ENCODE peak calls at places on chromosomes 5 and 9, in nine cellular contexts. R is ovary, P is GM12878, K is uterus, Z is thyroid gland, Q is prostate gland, F is H1, T is HCT116, O is Peyer's patch. X is an unnamed sample.

GRCh38 chr9:99103054-99103453 is 1.9 kb upstream of the TGFBR1 start:
- DNase-seq in K (no peak), Q (no peak), R (no peak), Z (no peak), O (no peak), P (no peak), T (no peak), F (no peak), X (no peak)

GRCh38 chr5:4095918-4096630 is 500.4 kb downstream of the IRX1 start:
- DNase-seq in F (no peak), T (no peak), K (no peak), O (no peak), Z (no peak), R (no peak), P (no peak), Q (no peak), X (no peak)

GRCh38 chr9:116700882-116701836 is 14.1 kb downstream of the TRIM32 start:
- DNase-seq in R (no peak), O (no peak), P (no peak), K (no peak), T (no peak), F (no peak), Q (no peak), Z (no peak), X (no peak)

GRCh38 chr9:3963266-3964019 is 336.4 kb downstream of the GLIS3 start:
- DNase-seq in T (no peak), O (no peak), P (no peak), Z (no peak), K (peak), R (peak), F (no peak), Q (no peak), X (no peak)

GRCh38 chr5:123156577-123157296 is 67.7 kb downstream of the PRDM6 start:
- DNase-seq in K (peak), F (no peak), T (no peak), Z (no peak), R (peak), O (no peak), P (no peak), Q (no peak), X (no peak)

GRCh38 chr5:39262981-39263380 is 43.6 kb upstream of the FYB1 start:
- DNase-seq in R (no peak), O (no peak), T (no peak), P (no peak), Z (no peak), F (no peak), Q (no peak), K (no peak), X (no peak)

GRCh38 chr9:136846376-136847064 is 2.7 kb upstream of the PHPT1 start:
- DNase-seq in P (no peak), O (no peak), K (no peak), R (no peak), Q (no peak), F (no peak), T (no peak), Z (no peak), X (no peak)

GRCh38 chr5:124655943-124656459 is 90.4 kb downstream of the ZNF608 start:
- DNase-seq in R (no peak), Q (peak), F (no peak), O (peak), K (no peak), T (peak), Z (peak), P (no peak), X (no peak)

GRCh38 chr5:50623666-50624065 is 42.8 kb upstream of the PARP8 start:
- DNase-seq in Q (no peak), T (no peak), P (no peak), O (no peak), R (no peak), Z (peak), F (no peak), K (no peak), X (no peak)

GRCh38 chr9:93250185-93250584 is 66.2 kb downstream of the WNK2 start:
- DNase-seq in Q (no peak), R (no peak), Z (no peak), O (peak), K (no peak), T (no peak), F (no peak), P (no peak), X (no peak)

GRCh38 chr9:74205071-74205470 is 292.1 kb upstream of the RORB start:
- DNase-seq in F (no peak), P (no peak), O (no peak), K (no peak), Q (no peak), Z (no peak), R (no peak), T (no peak), X (no peak)

GRCh38 chr9:130095872-130096271 is 42.2 kb downstream of the GPR107 start:
- DNase-seq in T (no peak), R (no peak), F (no peak), O (no peak), Q (no peak), K (no peak), Z (no peak), P (peak), X (no peak)

GRCh38 chr9:6931913-6932312 is 174.1 kb downstream of the KDM4C start:
- DNase-seq in K (peak), T (peak), Z (peak), P (no peak), F (no peak), Q (no peak), O (no peak), R (no peak), X (no peak)

GRCh38 chr9:77561321-77562020 is 86.7 kb downstream of the GNA14 start:
- DNase-seq in O (no peak), F (no peak), Z (no peak), T (no peak), R (no peak), P (no peak), Q (no peak), K (no peak), X (no peak)

GRCh38 chr5:80713640-80714039 is 58.9 kb upstream of the DHFR start:
- DNase-seq in R (no peak), T (no peak), Q (no peak), O (no peak), F (no peak), Z (no peak), P (no peak), K (no peak), X (no peak)

GRCh38 chr5:38547257-38547656 is 9.2 kb downstream of the LIFR start:
- DNase-seq in P (no peak), Z (no peak), O (no peak), K (no peak), Q (no peak), T (no peak), F (no peak), R (no peak), X (no peak)

GRCh38 chr9:98078895-98079294 is 22.4 kb downstream of the NANS start:
- DNase-seq in R (no peak), O (no peak), T (no peak), Q (no peak), K (no peak), F (no peak), Z (no peak), P (no peak), X (no peak)

GRCh38 chr5:130966990-130967389 is 198.1 kb downstream of the HINT1 start:
- DNase-seq in Z (no peak), P (no peak), Q (no peak), K (no peak), F (no peak), T (no peak), O (no peak), R (no peak), X (no peak)

GRCh38 chr9:112377684-112378344 is 2.1 kb upstream of the HSDL2 start:
- DNase-seq in P (no peak), T (no peak), Q (no peak), K (no peak), Z (no peak), O (no peak), F (no peak), R (no peak), X (no peak)

GRCh38 chr9:112380771-112381181 is 868 bp downstream of the HSDL2 start:
- DNase-seq in O (no peak), R (no peak), Z (no peak), P (peak), Q (no peak), F (no peak), T (no peak), K (no peak), X (no peak)

GRCh38 chr9:112380102-112380581 is at the start of gene HSDL2:
- DNase-seq in F (no peak), K (peak), P (no peak), T (no peak), O (no peak), R (no peak), Q (no peak), Z (no peak), X (no peak)

GRCh38 chr9:112378441-112379176 is 1.3 kb upstream of the HSDL2 start:
- DNase-seq in R (no peak), Q (no peak), O (peak), P (no peak), F (peak), K (no peak), Z (peak), T (no peak), X (no peak)

GRCh38 chr9:112379177-112380101 is 469 bp upstream of the HSDL2 start:
- DNase-seq in K (peak), R (peak), P (peak), F (peak), Z (peak), O (peak), Q (peak), T (peak), X (peak)
- TF ChIP-seq POLR2A in K (peak), R (peak), P (peak), F (peak), Z (peak), O (peak), Q (peak), T (peak), X (peak)

GRCh38 chr5:142873831-142874230 is 103.7 kb downstream of the ARHGAP26 start:
- DNase-seq in K (no peak), Q (no peak), F (no peak), Z (no peak), P (no peak), T (no peak), O (no peak), R (no peak), X (no peak)
- TF ChIP-seq CTCF in K (no peak), Q (no peak), F (no peak), Z (no peak), P (no peak), T (no peak), O (no peak), R (no peak), X (no peak)

GRCh38 chr9:91905237-91905650 is 44.8 kb downstream of the ROR2 start:
- DNase-seq in Q (no peak), P (no peak), R (no peak), K (no peak), T (no peak), Z (no peak), F (no peak), O (no peak), X (no peak)
- TF ChIP-seq POLR2A in Q (no peak), P (no peak), R (no peak), K (no peak), T (no peak), Z (no peak), F (no peak), O (no peak), X (no peak)

DNA sequence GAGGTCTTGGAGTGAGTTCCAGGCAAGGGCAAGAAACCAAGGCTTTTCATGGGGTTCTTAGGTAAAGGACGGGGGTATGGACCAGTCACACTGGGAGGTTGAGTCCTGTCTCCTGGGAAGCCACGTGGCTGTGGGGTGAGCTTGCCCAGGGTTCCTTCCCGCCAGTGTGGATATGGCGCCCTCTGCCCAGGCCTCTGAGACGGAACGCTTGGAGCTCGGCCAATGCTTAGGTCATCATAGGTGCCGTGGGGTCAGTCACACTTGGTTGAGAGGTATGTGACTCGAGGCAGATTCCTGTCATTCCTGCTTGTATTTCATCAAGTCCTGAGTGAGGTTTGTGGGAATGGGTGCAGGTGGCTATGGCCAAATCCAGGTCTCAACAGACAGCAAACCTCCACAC is 46.2 kb downstream of the TENT4A start:
- DNase-seq in O (no peak), T (no peak), Z (peak), F (no peak), Q (no peak), R (no peak), K (no peak), P (no peak), X (peak)
- TF ChIP-seq CTCF in O (no peak), T (peak), Z (no peak), F (peak), Q (no peak), R (no peak), K (no peak), P (no peak), X (no peak)

X was measured in suprapubic skin.